ENCODE peak calls at places on chromosomes 4 and X, in six cellular contexts. V is NCI-H187 treated with DMSO at 0.1 percent for 48 hours; Z is colonic mucosa; C is foreskin keratinocyte; K is GM12864; R is CD8-positive, alpha-beta memory T cell. H is an unnamed sample.

GRCh38 chrX:47745386-47745785 is 86.4 kb upstream of the UXT start:
- DNase-seq in V (no peak), Z (no peak), C (no peak), K (no peak), R (no peak), H (no peak)

GRCh38 chr4:76897522-76898384 is at the start of gene SOWAHB:
- DNase-seq in V (peak; percentile 25), Z (peak; percentile 93), C (no peak), K (no peak), R (peak; percentile 12), H (peak; percentile 16)

GRCh38 chr4:3046623-3047022 is 27.7 kb downstream of the HTT-AS start:
- DNase-seq in V (no peak), Z (no peak), C (no peak), K (no peak), R (no peak), H (no peak)

GRCh38 chr4:122329876-122330595 is 48.8 kb upstream of the ADAD1 start:
- DNase-seq in V (no peak), Z (no peak), C (peak; percentile 50), K (no peak), R (no peak), H (peak; percentile 6)

GRCh38 chr4:148007303-148007702 is 275.4 kb downstream of the ARHGAP10 start:
- DNase-seq in V (no peak), Z (no peak), C (peak; percentile 96), K (no peak), R (no peak), H (peak; percentile 93)

GRCh38 chr4:171948038-171948437 is 134.8 kb downstream of the GALNTL6 start:
- DNase-seq in V (no peak), Z (no peak), C (no peak), K (no peak), R (no peak), H (no peak)

GRCh38 chrX:149274516-149275105 is 230.5 kb downstream of the IDS start:
- DNase-seq in V (no peak), Z (no peak), C (peak; percentile 15), K (no peak), R (no peak), H (no peak)

GRCh38 chrX:47483310-47484268 is 567 bp upstream of the ZNF41 start:
- DNase-seq in V (no peak), Z (peak; percentile 34), C (no peak), K (no peak), R (no peak), H (peak; percentile 83)